ENCODE peak calls at places on chromosomes 3 and 15, in five cellular contexts. X, P, I, W and Q are unnamed samples.

GRCh38 chr3:24829632-24830229 is 335.1 kb upstream of the THRB start:
- DNase-seq in W (no peak), I (no peak), X (no peak), P (peak), Q (no peak)

GRCh38 chr3:123652346-123652984 is 67.6 kb upstream of the HACD2 start:
- DNase-seq in I (no peak), W (peak), P (peak), X (peak), Q (no peak)

GRCh38 chr3:141828487-141829284 is 47.8 kb upstream of the ATP1B3 start:
- DNase-seq in I (no peak), X (no peak), W (peak), P (no peak), Q (no peak)

GRCh38 chr15:97902140-97902780 is 58.2 kb upstream of the ARRDC4 start:
- DNase-seq in I (peak), W (no peak), P (no peak), X (no peak), Q (no peak)

GRCh38 chr15:48695088-48695834 is 49.8 kb upstream of the FBN1 start:
- DNase-seq in X (no peak), W (no peak), I (peak), P (no peak), Q (no peak)

GRCh38 chr15:86802244-86802643 is 722.6 kb downstream of the AGBL1 start:
- DNase-seq in I (no peak), W (no peak), P (no peak), X (no peak), Q (no peak)

GRCh38 chr15:79130535-79131130 is 40.1 kb upstream of the RASGRF1 start:
- DNase-seq in X (no peak), I (no peak), W (no peak), P (no peak), Q (no peak)

GRCh38 chr3:110344897-110345767 is 726.5 kb upstream of the NECTIN3 start:
- DNase-seq in W (peak), X (no peak), I (no peak), P (no peak), Q (no peak)

GRCh38 chr15:70091649-70092461 is 5.9 kb downstream of the TLE3 start:
- DNase-seq in I (no peak), X (no peak), P (no peak), W (no peak), Q (no peak)

GRCh38 chr15:90086868-90087268 is 15.4 kb downstream of the IDH2 start:
- DNase-seq in I (no peak), W (peak), X (no peak), P (no peak), Q (no peak)

DNA sequence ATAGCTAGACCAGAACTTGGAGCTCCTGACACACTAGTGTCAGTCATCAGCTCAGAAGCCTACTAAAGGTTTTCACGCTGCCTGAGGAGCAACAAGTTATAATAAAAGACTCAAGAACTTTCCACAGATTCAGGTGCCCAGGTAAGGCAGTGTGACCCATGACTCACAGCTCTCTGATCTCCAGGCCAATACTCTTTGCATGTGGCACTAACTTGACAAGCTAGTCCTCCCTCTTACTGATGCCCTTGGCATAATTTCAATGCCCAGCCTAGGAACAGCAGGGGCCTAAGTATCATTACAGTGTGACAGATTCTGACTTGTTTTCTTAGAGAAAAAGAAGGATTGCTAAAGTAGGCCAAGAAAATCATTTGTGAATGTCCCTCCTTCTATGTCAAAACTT is 38.4 kb downstream of the MEIS2 start:
- DNase-seq in W (no peak), P (no peak), X (no peak), I (no peak), Q (no peak)
- TF ChIP-seq CTCF in W (no peak), P (no peak), X (no peak), I (no peak), Q (no peak)

DNA sequence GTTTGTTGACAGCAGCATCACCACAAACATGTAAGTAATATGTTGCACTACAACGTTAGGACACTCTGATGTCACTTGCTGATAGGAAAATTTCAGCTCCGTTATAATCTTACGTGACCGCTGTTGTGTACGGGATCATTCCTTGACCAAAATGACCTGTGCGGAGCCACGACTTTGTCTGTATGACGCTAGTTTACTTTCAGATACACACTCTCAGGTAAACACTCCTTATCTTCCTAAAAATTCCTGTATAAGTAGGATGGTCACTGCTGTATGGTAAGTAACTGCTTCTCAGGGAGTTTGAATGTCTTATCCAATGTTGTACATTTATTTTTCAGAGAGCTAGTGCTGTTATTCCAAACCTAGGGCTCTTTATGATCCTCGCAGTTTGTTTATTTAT is 410.3 kb downstream of the NAALADL2 start:
- DNase-seq in P (no peak), I (no peak), X (no peak), W (no peak), Q (no peak)
- H3K4me3 ChIP-seq in P (no peak), I (no peak), X (no peak), W (no peak), Q (no peak)

GRCh38 chr3:195196266-195196665 is 74.7 kb downstream of the XXYLT1 start:
- DNase-seq in W (no peak), X (peak), I (no peak), P (no peak), Q (no peak)
- TF ChIP-seq CTCF in W (no peak), X (no peak), I (no peak), P (no peak), Q (no peak)

GRCh38 chr15:56273724-56274123 is 30.0 kb upstream of the RFX7 start:
- DNase-seq in W (no peak), I (no peak), P (no peak), X (no peak), Q (no peak)
- H3K4me3 ChIP-seq in W (no peak), I (no peak), P (no peak), X (no peak), Q (no peak)

GRCh38 chr3:55879901-55880331 is 392.8 kb upstream of the WNT5A start:
- DNase-seq in I (no peak), W (no peak), X (no peak), P (no peak), Q (no peak)
- TF ChIP-seq CTCF in I (no peak), W (no peak), X (no peak), P (no peak), Q (no peak)

GRCh38 chr3:72288955-72289707 is 504.2 kb upstream of the PROK2 start:
- DNase-seq in I (peak), P (peak), W (no peak), X (no peak), Q (no peak)
- H3K4me3 ChIP-seq in I (no peak), P (peak), W (no peak), X (no peak), Q (no peak)

DNA sequence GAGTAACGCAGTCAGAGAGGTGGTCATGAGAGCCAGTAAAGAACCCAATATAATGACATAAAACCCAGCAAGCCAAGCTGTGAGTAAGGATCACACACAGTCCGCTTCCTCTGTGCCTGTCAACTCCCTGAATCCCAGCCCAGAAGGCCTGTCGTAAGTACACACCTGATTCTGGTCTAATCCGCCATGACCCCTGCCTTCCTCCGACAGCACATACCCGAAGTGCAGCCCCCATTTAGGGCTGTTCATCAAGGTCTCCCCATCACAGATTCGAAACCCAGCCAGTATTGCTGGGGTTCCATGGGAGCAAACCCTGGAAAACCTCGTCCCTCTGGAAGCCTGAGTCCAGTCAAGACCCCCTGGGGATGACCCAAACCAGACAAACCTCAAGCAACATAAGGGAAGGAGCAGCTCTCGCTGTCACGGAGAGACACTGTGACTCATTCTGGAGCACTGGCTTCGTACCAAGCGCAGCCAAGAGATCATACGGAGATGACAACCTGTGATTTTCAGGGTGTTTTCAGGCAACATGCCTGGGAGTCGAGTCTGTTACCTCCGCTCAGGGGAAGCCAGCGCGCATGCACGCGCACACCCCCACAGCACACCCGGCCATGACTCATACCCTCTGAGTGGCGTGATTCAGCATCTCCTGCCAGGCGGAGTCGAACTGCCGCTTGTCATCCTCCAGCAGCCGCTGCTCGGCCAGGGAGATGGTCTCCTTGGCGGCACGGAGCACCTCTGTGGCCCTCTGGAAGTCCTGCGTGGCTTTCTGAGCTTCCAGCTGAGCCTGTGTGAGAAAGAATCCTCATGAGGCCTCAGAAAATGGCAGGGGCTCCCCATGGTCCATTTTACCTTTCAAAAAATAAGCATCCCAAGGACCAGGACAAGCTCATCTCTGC is 63.0 kb downstream of the SH3BP5 start:
- DNase-seq in I (peak), P (peak), W (no peak), X (peak), Q (peak)
- TF ChIP-seq CTCF in I (no peak), P (no peak), W (no peak), X (no peak), Q (no peak)

GRCh38 chr3:51381333-51381705 is 3.8 kb upstream of the MANF start:
- DNase-seq in X (no peak), P (no peak), W (no peak), I (no peak), Q (no peak)

GRCh38 chr3:51384730-51385473 is at the start of gene MANF:
- DNase-seq in W (peak), I (peak), X (peak), P (peak), Q (peak)

GRCh38 chr3:51382076-51382745 is 2.9 kb upstream of the MANF start:
- DNase-seq in P (no peak), X (no peak), W (no peak), I (no peak), Q (no peak)

GRCh38 chr3:51384145-51384729 is 854 bp upstream of the MANF start:
- DNase-seq in X (peak), W (peak), P (no peak), I (no peak), Q (no peak)

GRCh38 chr3:51382947-51383578 is 2.0 kb upstream of the MANF start:
- DNase-seq in I (no peak), P (no peak), W (no peak), X (no peak), Q (no peak)
- H3K4me3 ChIP-seq in I (no peak), P (no peak), W (no peak), X (no peak), Q (peak)

GRCh38 chr3:138113309-138113708 is 2.1 kb downstream of the DZIP1L start:
- DNase-seq in W (no peak), P (no peak), I (no peak), X (no peak), Q (no peak)

GRCh38 chr3:138112362-138112761 is 3.0 kb downstream of the DZIP1L start:
- DNase-seq in W (no peak), I (no peak), P (no peak), X (no peak), Q (no peak)

GRCh38 chr3:138118863-138119766 is 3.7 kb upstream of the DZIP1L start:
- DNase-seq in W (peak), I (no peak), P (peak), X (peak), Q (peak)

GRCh38 chr3:138114431-138114918 is 933 bp downstream of the DZIP1L start:
- DNase-seq in W (no peak), I (no peak), X (no peak), P (no peak), Q (no peak)

GRCh38 chr3:138114988-138115971 is at the start of gene DZIP1L:
- DNase-seq in X (peak), I (no peak), P (peak), W (peak), Q (no peak)
- TF ChIP-seq CTCF in X (peak), I (peak), P (peak), W (peak), Q (no peak)